ENCODE peak calls at places on chromosomes 3 and 15, in six cellular contexts. R, W, Y, Q, C and O are unnamed samples.

GRCh38 chr3:20648921-20649381 is 462.9 kb upstream of the SGO1 start:
- DNase-seq in W (no peak), Y (no peak), C (no peak), R (no peak), Q (no peak), O (no peak)

GRCh38 chr15:83112959-83113299 is 5.5 kb downstream of the TM6SF1 start:
- DNase-seq in Q (no peak), R (no peak), Y (no peak), C (no peak), W (no peak), O (no peak)

GRCh38 chr3:7112523-7113056 is 251.7 kb downstream of the GRM7 start:
- DNase-seq in W (no peak), Q (no peak), R (no peak), C (peak), Y (no peak), O (no peak)

GRCh38 chr3:51371943-51372557 is 13.0 kb upstream of the MANF start:
- DNase-seq in C (peak), Y (peak), R (peak), Q (peak), W (no peak), O (peak)

GRCh38 chr3:187456268-187456667 is 88.1 kb downstream of the RTP4 start:
- DNase-seq in Q (no peak), Y (no peak), R (no peak), W (no peak), C (no peak), O (no peak)

GRCh38 chr3:126550488-126551051 is 8.2 kb downstream of the C3orf22 start:
- DNase-seq in R (no peak), Q (no peak), C (no peak), W (no peak), Y (peak), O (no peak)

GRCh38 chr15:101500865-101501551 is 11.5 kb upstream of the PCSK6 start:
- DNase-seq in Y (peak), Q (no peak), W (no peak), R (no peak), C (no peak), O (no peak)

GRCh38 chr3:71530903-71531535 is 52.5 kb downstream of the FOXP1 start:
- DNase-seq in Q (no peak), Y (no peak), C (no peak), R (peak), W (no peak), O (no peak)

GRCh38 chr3:46449755-46450552 is 14.8 kb downstream of the LTF start:
- DNase-seq in Y (peak), R (peak), C (no peak), W (peak), Q (no peak), O (peak)

GRCh38 chr3:10505050-10505790 is at the start of gene ATP2B2:
- DNase-seq in Y (peak), W (peak), Q (no peak), C (no peak), R (peak), O (no peak)

GRCh38 chr3:197408177-197408957 is 110.0 kb upstream of the DLG1 start:
- DNase-seq in W (no peak), Q (peak), Y (no peak), C (no peak), R (no peak), O (no peak)

GRCh38 chr15:90067181-90067952 is 34.9 kb downstream of the IDH2 start:
- DNase-seq in W (no peak), Q (no peak), Y (no peak), C (no peak), R (no peak), O (no peak)

GRCh38 chr3:128914966-128915645 is 35.7 kb downstream of the ACAD9 start:
- DNase-seq in Y (no peak), W (no peak), Q (no peak), C (no peak), R (no peak), O (no peak)
- TF ChIP-seq JUN in Y (no peak), W (no peak), Q (no peak), C (no peak), R (no peak), O (no peak)

GRCh38 chr15:31216210-31216911 is 110.3 kb upstream of the KLF13 start:
- DNase-seq in Q (peak), W (peak), R (peak), Y (peak), C (no peak), O (peak)
- TF ChIP-seq JUN in Q (no peak), W (peak), R (no peak), Y (no peak), C (no peak), O (no peak)

DNA sequence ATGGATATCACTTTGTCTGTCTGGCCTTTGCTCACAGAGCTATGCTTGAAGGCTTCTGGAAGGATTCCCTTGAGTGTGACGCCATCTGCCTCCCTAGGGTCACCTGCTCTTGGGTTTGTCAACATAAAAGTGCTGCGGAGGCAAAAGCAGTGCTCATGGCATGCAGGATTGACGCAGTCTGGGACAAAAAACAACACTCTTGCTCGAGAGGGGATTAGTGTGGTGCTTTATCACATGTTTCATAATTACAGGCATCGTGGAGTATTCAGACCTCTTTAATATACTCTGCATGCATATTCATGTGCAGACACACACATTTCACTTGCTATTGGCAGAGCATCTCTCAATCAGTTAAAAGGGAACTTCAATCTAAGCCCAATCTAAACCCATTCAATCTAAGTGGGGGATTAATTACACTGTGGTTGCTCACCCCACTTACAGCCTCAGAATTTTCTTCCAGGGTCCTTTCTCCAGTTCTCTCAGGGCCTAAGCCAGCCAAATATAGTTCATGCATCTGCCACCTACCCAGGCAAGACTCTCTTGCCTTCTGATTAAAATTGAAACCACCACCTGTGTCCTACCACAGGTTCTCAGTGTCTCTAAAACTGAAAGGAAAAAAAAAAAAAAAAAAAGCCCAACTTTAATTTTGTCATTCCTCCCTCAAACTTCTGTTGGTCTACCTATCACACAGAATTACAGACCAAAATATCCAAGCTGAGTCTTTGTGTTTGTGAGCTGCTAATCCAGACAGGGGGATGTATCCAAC is 75.6 kb downstream of the BFSP2 start:
- DNase-seq in Y (no peak), W (no peak), Q (no peak), C (no peak), R (no peak), O (no peak)
- TF ChIP-seq JUN in Y (no peak), W (no peak), Q (no peak), C (no peak), R (no peak), O (no peak)

GRCh38 chr3:127796751-127797150 is 25.6 kb downstream of the MGLL start:
- DNase-seq in W (no peak), R (no peak), C (no peak), Y (no peak), Q (no peak), O (no peak)
- TF ChIP-seq JUN in W (no peak), R (no peak), C (no peak), Y (no peak), Q (no peak), O (no peak)

GRCh38 chr3:182294256-182294655 is 499.0 kb upstream of the ATP11B start:
- DNase-seq in Y (no peak), W (no peak), R (no peak), Q (no peak), C (no peak), O (no peak)

GRCh38 chr3:182294696-182295095 is 498.6 kb upstream of the ATP11B start:
- DNase-seq in R (no peak), Y (no peak), C (no peak), W (no peak), Q (no peak), O (no peak)

GRCh38 chr3:182292586-182292985 is 500.7 kb upstream of the ATP11B start:
- DNase-seq in R (no peak), W (no peak), Y (no peak), Q (no peak), C (no peak), O (no peak)
- TF ChIP-seq JUN in R (no peak), W (no peak), Y (no peak), Q (no peak), C (no peak), O (no peak)

DNA sequence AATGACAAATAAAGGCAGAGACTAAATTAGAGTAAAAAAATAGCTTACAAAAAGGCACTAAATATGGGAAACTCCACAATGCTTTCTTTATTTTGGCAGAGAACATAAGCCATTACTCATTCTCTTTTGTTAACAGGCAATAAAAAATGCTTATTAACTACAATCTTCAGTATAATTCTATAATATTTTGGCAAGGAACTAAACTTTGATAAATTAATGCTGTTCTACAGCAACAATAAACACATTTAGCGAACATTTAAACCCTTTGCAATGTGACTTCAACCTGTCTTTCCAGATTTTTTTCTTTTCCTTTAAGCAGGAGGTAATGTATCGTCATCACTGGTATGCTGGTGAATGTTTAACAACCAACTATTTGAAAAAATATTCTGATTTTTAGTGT is 42.2 kb upstream of the POU1F1 start:
- DNase-seq in W (no peak), Y (no peak), R (no peak), C (peak), Q (no peak), O (no peak)
- TF ChIP-seq JUN in W (no peak), Y (no peak), R (no peak), C (no peak), Q (no peak), O (no peak)

GRCh38 chr3:32403663-32404062 is 12.0 kb downstream of the CMTM7 start:
- DNase-seq in W (no peak), C (no peak), Y (no peak), Q (no peak), R (no peak), O (no peak)
- TF ChIP-seq JUN in W (no peak), C (no peak), Y (no peak), Q (no peak), R (no peak), O (no peak)

GRCh38 chr15:48592221-48592731 is 53.2 kb downstream of the FBN1 start:
- DNase-seq in Y (no peak), Q (no peak), C (peak), R (no peak), W (no peak), O (no peak)
- TF ChIP-seq JUN in Y (no peak), Q (no peak), C (peak), R (no peak), W (no peak), O (peak)

GRCh38 chr15:70964686-70965085 is 72.1 kb downstream of the LRRC49 start:
- DNase-seq in C (no peak), Q (no peak), R (no peak), W (no peak), Y (no peak), O (no peak)

GRCh38 chr15:70964058-70964457 is 71.4 kb downstream of the LRRC49 start:
- DNase-seq in R (no peak), C (no peak), W (no peak), Q (no peak), Y (no peak), O (no peak)

GRCh38 chr15:70962084-70962483 is 69.5 kb downstream of the LRRC49 start:
- DNase-seq in Y (no peak), C (no peak), Q (no peak), W (no peak), R (no peak), O (no peak)

GRCh38 chr15:70963199-70963598 is 70.6 kb downstream of the LRRC49 start:
- DNase-seq in C (no peak), Q (no peak), Y (no peak), R (no peak), W (no peak), O (no peak)

GRCh38 chr15:70967646-70968045 is 75.0 kb downstream of the LRRC49 start:
- DNase-seq in W (no peak), Y (no peak), C (no peak), Q (no peak), R (no peak), O (no peak)
- TF ChIP-seq JUN in W (no peak), Y (no peak), C (no peak), Q (no peak), R (no peak), O (no peak)